ENCODE peak calls at places on chromosome 20, in four cellular contexts. I, G, F and K are unnamed samples.
A peak's percentile ranks its signal among the peaks of the same experiment; 100 is the strongest.

GRCh38 chr20:32672982-32673727 is 586 bp downstream of the C20orf203 start:
- DNase-seq in I (peak; percentile 69), G (no peak), F (no peak), K (no peak)

GRCh38 chr20:36720510-36720909 is 25.4 kb downstream of the NDRG3 start:
- DNase-seq in I (no peak), G (no peak), F (no peak), K (no peak)

GRCh38 chr20:35145141-35145564 is 2.0 kb downstream of the EDEM2 start:
- DNase-seq in I (no peak), G (peak; percentile 70), F (no peak), K (no peak)

GRCh38 chr20:9218412-9219001 is 149.6 kb downstream of the PLCB4 start:
- DNase-seq in I (no peak), G (no peak), F (no peak), K (no peak)

GRCh38 chr20:45695496-45695895 is 6.3 kb upstream of the WFDC13 start:
- DNase-seq in I (no peak), G (no peak), F (no peak), K (no peak)

GRCh38 chr20:33874129-33874528 is 63.0 kb downstream of the CHMP4B start:
- DNase-seq in I (no peak), G (no peak), F (no peak), K (no peak)

GRCh38 chr20:58911309-58911708 is 58.8 kb downstream of the GNAS start:
- DNase-seq in I (no peak), G (no peak), F (no peak), K (peak; percentile 8)

GRCh38 chr20:10713161-10713560 is 39.4 kb upstream of the JAG1 start:
- DNase-seq in I (no peak), G (no peak), F (no peak), K (no peak)

GRCh38 chr20:58841539-58842264 is 9.0 kb downstream of the GNAS-AS1 start:
- DNase-seq in I (peak; percentile 65), G (no peak), F (no peak), K (no peak)

GRCh38 chr20:49037962-49038387 is 8.1 kb upstream of the CSE1L start:
- DNase-seq in I (no peak), G (no peak), F (no peak), K (no peak)

GRCh38 chr20:57794600-57795346 is 85.0 kb upstream of the PMEPA1 start:
- DNase-seq in I (no peak), G (no peak), F (no peak), K (no peak)

GRCh38 chr20:819680-820327 is 13.7 kb upstream of the FAM110A start:
- DNase-seq in I (no peak), G (no peak), F (no peak), K (no peak)

GRCh38 chr20:45826381-45827019 is 612 bp downstream of the TNNC2 start:
- DNase-seq in I (peak; percentile 54), G (no peak), F (no peak), K (no peak)

GRCh38 chr20:36569847-36570429 is 3.5 kb upstream of the TGIF2 start:
- DNase-seq in I (no peak), G (no peak), F (no peak), K (no peak)

GRCh38 chr20:12875510-12875909 is 133.3 kb upstream of the SPTLC3 start:
- DNase-seq in I (no peak), G (no peak), F (no peak), K (no peak)

GRCh38 chr20:50837532-50838321 is 42.9 kb downstream of the BCAS4 start:
- DNase-seq in I (peak; percentile 31), G (no peak), F (no peak), K (no peak)

GRCh38 chr20:63718996-63719395 is 11.2 kb downstream of the ZGPAT start:
- DNase-seq in I (no peak), G (no peak), F (no peak), K (no peak)

GRCh38 chr20:50911030-50911429 is 20.2 kb downstream of the ADNP start:
- DNase-seq in I (no peak), G (no peak), F (no peak), K (no peak)

GRCh38 chr20:34268851-34269668 is 27.8 kb downstream of the ASIP start:
- DNase-seq in I (peak; percentile 88), G (no peak), F (no peak), K (no peak)

GRCh38 chr20:58759947-58760346 is 67.3 kb downstream of the NPEPL1 start:
- DNase-seq in I (no peak), G (no peak), F (no peak), K (no peak)

GRCh38 chr20:10783660-10784336 is 110.0 kb upstream of the JAG1 start:
- DNase-seq in I (no peak), G (no peak), F (no peak), K (peak; percentile 21)

GRCh38 chr20:58892126-58892931 is 39.8 kb downstream of the GNAS start:
- DNase-seq in I (peak; percentile 91), G (peak; percentile 80), F (no peak), K (no peak)

GRCh38 chr20:23047738-23048214 is 1.7 kb downstream of the THBD start:
- DNase-seq in I (peak; percentile 86), G (peak; percentile 71), F (no peak), K (no peak)

GRCh38 chr20:32797160-32797468 is 22.6 kb upstream of the MAPRE1 start:
- DNase-seq in I (peak; percentile 49), G (no peak), F (no peak), K (no peak)

GRCh38 chr20:54475334-54476287 is at the start of gene DOK5:
- DNase-seq in I (peak; percentile 86), G (no peak), F (no peak), K (peak; percentile 91)

GRCh38 chr20:58752565-58752964 is 60.0 kb downstream of the NPEPL1 start:
- DNase-seq in I (no peak), G (no peak), F (no peak), K (peak; percentile 66)

GRCh38 chr20:9202440-9203080 is 133.7 kb downstream of the PLCB4 start:
- DNase-seq in I (no peak), G (peak; percentile 76), F (no peak), K (peak; percentile 79)

GRCh38 chr20:34129518-34130162 is 17.6 kb upstream of the EIF2S2 start:
- DNase-seq in I (no peak), G (peak; percentile 77), F (no peak), K (no peak)

GRCh38 chr20:21278829-21279228 is 24.3 kb upstream of the XRN2 start:
- DNase-seq in I (no peak), G (no peak), F (no peak), K (no peak)

GRCh38 chr20:50062006-50062838 is 50.7 kb downstream of the UBE2V1 start:
- DNase-seq in I (no peak), G (no peak), F (no peak), K (no peak)

GRCh38 chr20:49446808-49447207 is 35.7 kb downstream of the KCNB1 start:
- DNase-seq in I (no peak), G (peak; percentile 24), F (no peak), K (peak; percentile 94)

GRCh38 chr20:4084721-4085120 is 69.4 kb upstream of the RNF24 start:
- DNase-seq in I (no peak), G (no peak), F (no peak), K (no peak)

GRCh38 chr20:4081396-4081795 is 66.0 kb upstream of the RNF24 start:
- DNase-seq in I (no peak), G (no peak), F (no peak), K (no peak)

GRCh38 chr20:4084096-4084495 is 68.7 kb upstream of the RNF24 start:
- DNase-seq in I (no peak), G (no peak), F (no peak), K (no peak)

GRCh38 chr20:4083103-4083864 is 67.9 kb upstream of the RNF24 start:
- DNase-seq in I (no peak), G (no peak), F (no peak), K (no peak)

GRCh38 chr20:4082406-4083102 is 67.2 kb upstream of the RNF24 start:
- DNase-seq in I (no peak), G (no peak), F (no peak), K (no peak)
- H3K4me3 ChIP-seq in I (no peak overlapping the region), G (no peak overlapping the region), F (peak overlapping the region; percentile 34), K (no peak overlapping the region)

GRCh38 chr20:38889792-38890496 is 36.3 kb upstream of the FAM83D start:
- DNase-seq in I (no peak), G (no peak), F (no peak), K (no peak)
- TF ChIP-seq EP300 in I (no peak), G (no peak), F (no peak), K (no peak)

DNA sequence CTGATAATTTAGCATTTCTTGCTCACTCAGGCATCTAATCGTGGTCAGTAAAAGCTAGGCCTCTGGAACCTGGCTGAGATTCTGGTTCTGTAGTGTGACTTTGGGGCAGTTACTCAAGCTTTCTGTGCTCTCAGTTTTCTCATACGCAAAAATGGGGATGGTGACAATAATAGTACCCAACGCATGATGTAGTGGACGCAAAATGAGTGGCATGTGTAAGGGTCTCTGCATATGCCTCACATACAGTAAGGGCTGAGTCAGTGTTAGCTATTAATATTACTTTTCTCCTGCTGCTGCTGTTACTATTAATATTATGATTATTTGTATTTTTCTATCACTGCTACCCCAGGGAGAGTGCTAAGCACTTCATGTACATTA is 686 bp downstream of the GINS1 start:
- DNase-seq in I (no peak), G (no peak), F (no peak), K (no peak)
- H3K4me3 ChIP-seq in I (peak overlapping the region; percentile 63), G (peak overlapping the region; percentile 81), F (peak overlapping the region; percentile 81), K (peak overlapping the region; percentile 69)

GRCh38 chr20:8176276-8176675 is 44.2 kb downstream of the PLCB1 start:
- DNase-seq in I (no peak), G (no peak), F (no peak), K (no peak)

GRCh38 chr20:8168785-8169288 is 36.8 kb downstream of the PLCB1 start:
- DNase-seq in I (no peak), G (no peak), F (no peak), K (no peak)

GRCh38 chr20:8172191-8172590 is 40.1 kb downstream of the PLCB1 start:
- DNase-seq in I (no peak), G (no peak), F (no peak), K (no peak)

GRCh38 chr20:8166730-8167129 is 34.7 kb downstream of the PLCB1 start:
- DNase-seq in I (no peak), G (no peak), F (no peak), K (no peak)

DNA sequence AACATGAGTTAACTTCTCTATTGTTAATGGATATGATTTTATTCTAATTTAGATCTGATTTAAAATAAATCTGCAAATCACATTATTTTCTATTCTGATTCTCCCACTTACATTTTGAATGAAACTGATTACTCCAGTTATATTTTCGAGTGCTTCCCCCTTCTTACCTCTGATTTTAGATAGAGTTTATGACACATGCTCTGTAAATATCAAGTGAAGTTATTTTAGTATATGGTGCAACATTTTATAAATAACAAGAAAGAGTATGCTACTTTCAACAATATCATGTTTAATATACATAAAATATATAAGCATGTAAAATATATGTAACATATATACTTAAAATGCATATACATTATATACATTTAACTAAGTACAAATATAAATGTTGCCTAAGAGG is 38.9 kb downstream of the PLCB1 start:
- DNase-seq in I (no peak), G (no peak), F (no peak), K (no peak)
- TF ChIP-seq EP300 in I (no peak), G (no peak), F (no peak), K (no peak)